ENCODE peak calls at places on chromosomes 12 and 14, in nine cellular contexts. X, Q, L, T, O, B, R, D and Z are unnamed samples. For H3K4me1, the result is how much of the 10 kb centered on the place peaks cover.

GRCh38 chr12:102917026-102917787 is at the start of gene PAH:
- DNase-seq in X (peak), Q (peak), L (peak), T (peak), O (peak), B (no peak), R (peak), D (peak), Z (peak)

GRCh38 chr12:68405292-68405900 is 73.2 kb upstream of the MDM1 start:
- DNase-seq in X (no peak), Q (no peak), L (peak), T (no peak), O (no peak), B (no peak), R (no peak), D (no peak), Z (no peak)

GRCh38 chr12:48764521-48764920 is 24.4 kb downstream of the ADCY6 start:
- DNase-seq in X (no peak), Q (no peak), L (peak), T (no peak), O (no peak), B (no peak), R (peak), D (no peak), Z (no peak)

GRCh38 chr12:96194901-96195844 is 998 bp downstream of the ELK3 start:
- DNase-seq in X (peak), Q (peak), L (peak), T (peak), O (peak), B (peak), R (peak), D (peak), Z (peak)

GRCh38 chr12:18690653-18691052 is 47.2 kb downstream of the PLCZ1 start:
- DNase-seq in X (no peak), Q (no peak), L (no peak), T (no peak), O (no peak), B (no peak), R (no peak), D (no peak), Z (no peak)

GRCh38 chr12:93852067-93852466 is 174.9 kb downstream of the CRADD start:
- DNase-seq in X (no peak), Q (no peak), L (no peak), T (no peak), O (no peak), B (no peak), R (no peak), D (no peak), Z (no peak)

GRCh38 chr14:32444262-32444661 is 115.2 kb downstream of the AKAP6 start:
- DNase-seq in X (no peak), Q (no peak), L (no peak), T (no peak), O (no peak), B (no peak), R (no peak), D (no peak), Z (no peak)

GRCh38 chr14:70917633-70918032 is 10.4 kb downstream of the PCNX1 start:
- DNase-seq in X (no peak), Q (no peak), L (no peak), T (no peak), O (no peak), B (no peak), R (no peak), D (no peak), Z (no peak)

GRCh38 chr12:57621497-57622292 is 10.5 kb downstream of the ARHGEF25 start:
- DNase-seq in X (peak), Q (peak), L (peak), T (peak), O (peak), B (peak), R (peak), D (peak), Z (peak)

GRCh38 chr12:20963762-20964161 is 153.3 kb downstream of the SLCO1B3 start:
- DNase-seq in X (peak), Q (no peak), L (no peak), T (no peak), O (no peak), B (no peak), R (no peak), D (no peak), Z (no peak)

GRCh38 chr12:125683748-125684381 is 618.6 kb downstream of the AACS start:
- DNase-seq in X (peak), Q (no peak), L (peak), T (no peak), O (peak), B (no peak), R (peak), D (peak), Z (no peak)

GRCh38 chr12:49219417-49220026 is 30.6 kb upstream of the TUBA1A start:
- DNase-seq in X (no peak), Q (no peak), L (no peak), T (no peak), O (no peak), B (no peak), R (no peak), D (no peak), Z (no peak)

GRCh38 chr14:23539209-23539866 is 12.2 kb downstream of the ZFHX2 start:
- DNase-seq in X (no peak), Q (no peak), L (peak), T (no peak), O (peak), B (no peak), R (no peak), D (peak), Z (no peak)

DNA sequence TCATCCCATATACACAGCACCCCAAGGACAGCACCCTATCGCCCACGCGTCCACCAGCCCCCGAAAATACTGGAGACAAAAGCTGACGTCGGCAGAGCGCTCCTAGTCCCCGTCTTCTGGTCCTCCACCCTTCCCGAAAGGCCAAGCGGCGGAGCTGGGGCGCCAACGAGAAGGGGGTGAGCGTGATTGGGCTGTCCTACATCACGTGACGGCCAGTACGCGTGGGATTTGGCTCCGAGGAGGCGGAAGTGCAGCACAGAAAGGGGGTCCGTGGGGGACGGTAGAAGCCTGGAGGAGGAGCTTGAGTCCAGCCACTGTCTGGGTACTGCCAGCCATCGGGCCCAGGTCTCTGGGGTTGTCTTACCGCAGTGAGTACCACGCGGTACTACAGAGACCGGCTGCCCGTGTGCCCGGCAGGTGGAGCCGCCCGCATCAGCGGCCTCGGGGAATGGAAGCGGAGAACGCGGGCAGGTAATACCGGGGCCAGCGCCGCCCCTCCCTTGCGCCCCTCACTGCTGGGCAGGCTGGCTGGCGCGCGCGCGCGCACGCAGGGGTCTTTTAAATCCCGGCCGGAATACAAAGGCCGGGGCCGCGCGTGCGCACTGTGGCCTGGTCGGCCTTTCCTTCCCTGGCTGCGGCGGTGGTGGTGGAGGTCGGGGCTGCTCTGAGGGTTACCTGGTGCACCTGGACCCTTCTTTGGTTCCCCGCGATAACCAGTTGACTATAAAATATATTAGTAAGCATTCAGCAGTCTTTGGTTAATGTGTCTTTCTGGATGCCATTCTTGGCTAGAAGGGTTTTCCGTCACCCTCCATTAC is at the start of gene TDG:
- DNase-seq in X (peak), Q (peak), L (peak), T (peak), O (peak), B (peak), R (peak), D (peak), Z (peak)
- H3K4me1 ChIP-seq in X (half or more), Q (under half), L (under half), T (under half), O (under half), B (under half), R (half or more), D (under half), Z (under half)

GRCh38 chr12:56351325-56351724 is 8.6 kb downstream of the STAT2 start:
- DNase-seq in X (no peak), Q (no peak), L (no peak), T (no peak), O (no peak), B (no peak), R (no peak), D (no peak), Z (no peak)
- H3K4me1 ChIP-seq in X (under half), Q (under half), L (under half), T (under half), O (under half), B (under half), R (under half), D (under half), Z (under half)

DNA sequence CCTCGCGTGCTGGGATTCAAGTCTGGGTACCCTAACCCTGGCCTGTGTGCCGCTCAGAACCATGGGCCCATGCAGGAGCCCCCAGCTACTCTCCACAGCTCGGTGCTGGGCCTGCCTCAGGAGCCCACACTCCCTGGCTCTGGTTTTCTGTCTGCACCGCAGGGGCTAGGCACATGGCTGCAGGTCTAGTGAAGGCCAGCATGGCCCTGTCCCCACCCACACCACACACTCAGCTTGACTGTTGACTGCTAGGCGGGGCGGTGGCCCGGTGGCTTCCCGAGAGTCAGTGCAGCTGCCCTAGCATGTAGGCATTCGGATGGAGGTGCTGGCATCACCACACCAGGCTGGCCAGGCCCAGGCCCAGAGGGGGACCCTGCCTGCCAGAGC is 7.9 kb downstream of the INF2 start:
- DNase-seq in X (no peak), Q (no peak), L (no peak), T (no peak), O (no peak), B (no peak), R (no peak), D (no peak), Z (no peak)
- H3K4me1 ChIP-seq in X (under half), Q (under half), L (under half), T (under half), O (half or more), B (under half), R (half or more), D (under half), Z (under half)

DNA sequence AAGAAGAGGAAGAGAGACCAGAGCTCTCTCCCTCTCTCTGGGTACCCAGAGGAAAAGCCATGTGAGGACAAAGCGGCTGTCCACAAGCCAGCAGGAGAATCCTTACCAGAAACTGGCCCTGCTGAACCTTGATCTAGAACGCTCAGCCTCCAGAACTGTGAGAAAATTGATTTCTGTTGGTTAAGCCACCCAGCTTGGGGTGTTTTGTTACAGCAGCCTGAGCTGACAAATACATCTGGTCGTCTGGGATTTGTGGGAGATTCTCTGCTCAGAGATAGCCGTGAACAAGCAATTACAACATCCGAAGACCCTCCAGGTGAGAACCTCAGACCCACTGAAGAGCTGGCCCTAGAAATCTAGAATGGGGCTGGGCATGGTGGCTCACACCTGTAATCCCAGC is 6.5 kb upstream of the PRIMA1 start:
- DNase-seq in X (no peak), Q (no peak), L (no peak), T (no peak), O (no peak), B (no peak), R (no peak), D (no peak), Z (no peak)
- H3K4me1 ChIP-seq in X (under half), Q (under half), L (under half), T (under half), O (under half), B (under half), R (under half), D (under half), Z (under half)

GRCh38 chr14:50039734-50040400 is 76.5 kb downstream of the VCPKMT start:
- DNase-seq in X (peak), Q (no peak), L (no peak), T (no peak), O (no peak), B (peak), R (no peak), D (no peak), Z (no peak)

GRCh38 chr14:50040401-50040775 is 76.0 kb downstream of the VCPKMT start:
- DNase-seq in X (peak), Q (no peak), L (peak), T (peak), O (peak), B (no peak), R (peak), D (no peak), Z (peak)

GRCh38 chr14:50040905-50041465 is 75.4 kb downstream of the VCPKMT start:
- DNase-seq in X (no peak), Q (no peak), L (no peak), T (no peak), O (no peak), B (no peak), R (no peak), D (no peak), Z (no peak)

GRCh38 chr14:50044040-50044651 is 72.2 kb downstream of the VCPKMT start:
- DNase-seq in X (no peak), Q (no peak), L (no peak), T (no peak), O (no peak), B (no peak), R (no peak), D (no peak), Z (no peak)

DNA sequence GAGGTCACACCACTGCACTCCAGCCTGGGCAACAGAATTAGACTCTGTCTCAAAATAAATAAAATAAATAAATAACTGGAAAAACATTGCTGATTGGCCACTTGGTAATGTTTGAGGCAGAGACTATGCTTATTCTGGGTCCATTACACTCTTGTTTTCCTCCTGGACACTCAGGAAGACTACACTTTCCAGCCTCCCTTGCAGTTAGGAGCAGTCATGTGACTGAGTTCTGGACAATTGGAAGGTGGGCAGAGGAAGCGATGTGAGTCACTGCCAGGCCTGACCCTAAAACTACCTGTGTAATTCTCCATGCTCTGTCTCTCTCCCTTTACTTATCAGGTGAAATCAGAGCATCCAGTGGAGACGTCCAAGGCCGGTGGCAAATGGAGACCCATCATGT is 74.4 kb downstream of the VCPKMT start:
- DNase-seq in X (no peak), Q (no peak), L (no peak), T (no peak), O (no peak), B (no peak), R (no peak), D (no peak), Z (no peak)
- H3K4me1 ChIP-seq in X (under half), Q (under half), L (under half), T (half or more), O (under half), B (under half), R (half or more), D (under half), Z (half or more)

GRCh38 chr14:96097752-96098151 is 58.6 kb downstream of the C14orf132 start:
- DNase-seq in X (no peak), Q (no peak), L (no peak), T (no peak), O (no peak), B (no peak), R (no peak), D (no peak), Z (no peak)
- H3K4me1 ChIP-seq in X (under half), Q (under half), L (under half), T (under half), O (under half), B (under half), R (under half), D (under half), Z (under half)

GRCh38 chr12:11731042-11731357 is 81.5 kb downstream of the ETV6 start:
- DNase-seq in X (no peak), Q (no peak), L (no peak), T (no peak), O (no peak), B (no peak), R (no peak), D (no peak), Z (no peak)
- H3K4me1 ChIP-seq in X (half or more), Q (under half), L (under half), T (half or more), O (under half), B (under half), R (half or more), D (under half), Z (under half)